ENCODE peak calls at places on chromosome 15, in seven cellular contexts. I is right atrium auricular region, N is GM23248, L is WERI-Rb-1, Y is body of pancreas, K is PC-3, V is uterus. B is an unnamed sample. For H3K27me3 and H3K36me3, the result is how much of the 10 kb centered on the place peaks cover.

GRCh38 chr15:26295331-26295730 is 432.2 kb upstream of the ATP10A start:
- DNase-seq in I (no peak), N (no peak), L (no peak), Y (no peak), K (no peak), V (no peak), B (no peak)

GRCh38 chr15:26453914-26454313 is 319.0 kb downstream of the GABRB3 start:
- DNase-seq in I (no peak), N (no peak), L (no peak), Y (no peak), K (no peak), V (no peak), B (peak)

GRCh38 chr15:73821181-73821580 is 52.2 kb upstream of the TBC1D21 start:
- DNase-seq in I (no peak), N (no peak), L (peak), Y (no peak), K (no peak), V (no peak), B (no peak)

GRCh38 chr15:40094156-40094555 is 14.5 kb downstream of the BMF start:
- DNase-seq in I (no peak), N (no peak), L (no peak), Y (no peak), K (no peak), V (peak), B (no peak)

GRCh38 chr15:77185242-77185785 is 114.4 kb upstream of the TSPAN3 start:
- DNase-seq in I (no peak), N (peak), L (no peak), Y (no peak), K (no peak), V (no peak), B (no peak)

GRCh38 chr15:92636950-92637481 is 18.6 kb downstream of the FAM174B start:
- DNase-seq in I (no peak), N (no peak), L (peak), Y (peak), K (peak), V (peak), B (peak)

GRCh38 chr15:55372701-55373440 is 35.3 kb downstream of the CCPG1 start:
- DNase-seq in I (no peak), N (no peak), L (no peak), Y (no peak), K (no peak), V (no peak), B (no peak)

GRCh38 chr15:74170845-74171578 is 2.5 kb upstream of the ISLR start:
- DNase-seq in I (peak), N (no peak), L (no peak), Y (no peak), K (no peak), V (no peak), B (no peak)

GRCh38 chr15:77497942-77498361 is 77.3 kb downstream of the HMG20A start:
- DNase-seq in I (no peak), N (peak), L (no peak), Y (no peak), K (no peak), V (peak), B (peak)

GRCh38 chr15:42065478-42065877 is 28.9 kb downstream of the PLA2G4D start:
- DNase-seq in I (no peak), N (no peak), L (no peak), Y (no peak), K (no peak), V (no peak), B (no peak)

GRCh38 chr15:25605171-25605570 is 166.3 kb upstream of the UBE3A start:
- DNase-seq in I (no peak), N (no peak), L (no peak), Y (no peak), K (no peak), V (no peak), B (no peak)

GRCh38 chr15:96316953-96317629 is 13.4 kb upstream of the NR2F2 start:
- DNase-seq in I (no peak), N (no peak), L (no peak), Y (no peak), K (peak), V (peak), B (no peak)
- H3K27me3 ChIP-seq in I (under half), N (under half), L (under half), Y (under half), K (under half), V (under half), B (half or more)

GRCh38 chr15:63986185-63986680 is 60.1 kb downstream of the DAPK2 start:
- DNase-seq in I (no peak), N (peak), L (no peak), Y (no peak), K (no peak), V (no peak), B (no peak)
- H3K4me3 ChIP-seq in I (no peak), N (no peak), L (no peak), Y (no peak), K (no peak), V (no peak), B (no peak)

DNA sequence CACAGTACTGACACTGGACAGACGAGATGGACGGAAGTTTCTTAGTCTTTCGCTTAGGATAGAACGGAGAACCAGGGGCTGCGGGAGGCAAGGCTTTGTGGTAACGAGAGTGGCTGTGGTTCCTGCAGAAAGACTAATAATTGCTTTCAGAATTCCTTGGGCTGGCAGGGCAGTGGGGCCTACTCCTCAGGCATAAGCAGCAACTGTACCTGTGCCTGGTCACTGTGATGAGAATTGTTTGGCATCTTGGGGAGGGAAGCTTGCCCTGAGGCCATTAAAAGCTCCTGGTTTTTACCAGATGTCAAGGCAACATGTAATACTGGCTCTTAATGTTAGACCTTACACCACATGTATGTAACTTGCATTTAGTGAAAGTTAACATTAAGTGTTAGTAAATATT is 7.6 kb downstream of the NIPA2 start:
- DNase-seq in I (no peak), N (no peak), L (no peak), Y (no peak), K (no peak), V (no peak), B (no peak)
- H3K36me3 ChIP-seq in I (under half), N (under half), L (half or more), Y (under half), K (under half), V (under half), B (under half)

GRCh38 chr15:66702770-66703539 is 919 bp downstream of the SMAD6 start:
- DNase-seq in I (no peak), N (peak), L (no peak), Y (peak), K (no peak), V (no peak), B (peak)
- H3K27me3 ChIP-seq in I (under half), N (under half), L (under half), Y (under half), K (under half), V (under half), B (under half)

GRCh38 chr15:90840157-90840855 is 28.1 kb upstream of the FURIN start:
- DNase-seq in I (no peak), N (no peak), L (no peak), Y (no peak), K (no peak), V (no peak), B (peak)
- H3K4me3 ChIP-seq in I (no peak), N (no peak), L (no peak), Y (no peak), K (no peak), V (no peak), B (no peak)

GRCh38 chr15:57436166-57436565 is 59.9 kb downstream of the CGNL1 start:
- DNase-seq in I (no peak), N (no peak), L (peak), Y (no peak), K (no peak), V (no peak), B (no peak)
- H3K36me3 ChIP-seq in I (under half), N (under half), L (under half), Y (under half), K (under half), V (under half), B (under half)

DNA sequence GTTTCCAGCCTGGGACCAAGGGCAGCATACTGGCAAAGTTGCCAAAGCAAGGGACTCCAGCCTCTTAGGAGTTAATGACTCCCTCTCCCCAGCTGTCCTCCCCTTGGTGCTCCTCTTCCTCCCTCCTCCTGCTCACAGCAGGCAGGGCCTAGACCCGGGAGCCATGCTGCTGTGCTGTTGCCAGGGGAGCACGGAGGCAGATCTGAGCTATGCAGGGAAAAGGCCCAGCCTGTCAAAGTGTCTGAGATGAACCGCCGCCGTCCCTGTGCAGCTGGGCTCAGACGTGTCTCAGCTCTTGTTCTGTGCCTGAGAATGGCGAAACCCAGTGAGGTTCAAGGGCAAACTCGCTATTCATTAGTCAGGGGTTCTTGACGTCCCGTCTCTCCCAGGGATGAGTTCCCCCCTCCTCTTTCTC is 60.8 kb upstream of the POLG start:
- DNase-seq in I (no peak), N (no peak), L (no peak), Y (no peak), K (no peak), V (no peak), B (no peak)
- H3K27me3 ChIP-seq in I (under half), N (half or more), L (under half), Y (under half), K (under half), V (under half), B (half or more)

DNA sequence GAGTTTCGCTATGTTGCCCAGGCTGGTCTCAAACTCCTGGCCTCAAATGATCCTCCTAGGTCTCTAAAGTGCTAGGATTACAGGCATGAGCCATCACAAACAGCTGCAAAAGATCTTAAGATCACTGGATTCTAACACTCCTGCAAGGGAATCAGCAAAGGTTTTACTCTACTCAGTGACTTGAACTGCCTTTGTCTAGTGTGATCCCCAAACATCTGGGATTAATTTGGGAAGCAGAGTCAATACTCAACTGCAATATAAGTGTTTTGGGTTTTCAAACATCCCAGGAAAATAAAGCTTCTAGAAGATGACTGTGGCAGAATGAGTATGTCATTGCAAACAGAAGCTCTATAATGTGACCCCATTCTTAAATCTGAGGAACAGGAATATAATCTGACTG is 7.2 kb downstream of the SPG21 start:
- DNase-seq in I (no peak), N (peak), L (no peak), Y (no peak), K (no peak), V (no peak), B (no peak)
- H3K4me3 ChIP-seq in I (no peak), N (no peak), L (no peak), Y (no peak), K (no peak), V (no peak), B (no peak)

DNA sequence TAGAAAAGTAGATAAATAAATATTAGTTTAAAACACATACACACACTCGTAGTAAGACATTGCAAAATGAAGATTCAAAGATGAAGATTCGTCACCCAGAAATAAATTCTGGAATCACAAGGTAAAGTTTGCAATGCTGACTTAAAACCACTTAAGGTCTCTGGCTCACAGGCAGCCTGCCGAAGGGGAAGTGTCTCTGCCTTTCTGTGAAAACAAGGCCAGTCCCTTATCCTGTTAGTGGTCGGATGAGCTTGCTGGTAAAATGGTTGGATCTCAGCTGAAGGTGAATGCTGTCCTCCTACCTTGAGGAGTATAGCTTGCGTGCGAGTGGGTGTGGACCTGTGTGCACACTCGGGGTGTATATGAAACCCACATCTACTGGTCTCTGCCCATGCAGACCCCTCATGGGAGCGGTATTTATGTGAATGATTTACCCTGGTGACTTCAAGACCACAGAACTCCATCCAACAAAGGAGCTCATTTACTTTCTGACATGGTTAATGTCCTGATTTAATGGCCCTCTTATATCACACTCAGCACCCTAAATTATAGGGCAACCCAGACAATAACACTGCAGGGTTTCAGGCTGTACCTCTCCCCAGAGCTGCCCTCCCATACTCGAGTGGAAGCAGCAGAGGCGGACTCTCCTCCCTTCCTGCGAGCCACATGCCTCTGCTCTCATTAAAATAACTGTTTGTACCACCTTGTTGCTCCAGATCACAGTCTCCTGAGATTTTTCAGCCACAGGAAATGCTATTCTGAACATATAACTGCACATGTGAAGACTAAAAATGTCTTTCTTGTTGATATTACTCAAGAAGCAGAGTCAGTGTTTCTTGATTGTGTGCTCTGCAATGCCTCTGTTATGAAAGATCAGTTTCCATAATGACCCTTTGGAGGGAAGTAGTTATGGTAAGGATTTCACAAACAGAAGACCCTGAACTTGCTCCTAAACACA is 45.9 kb upstream of the ALDH1A3 start:
- DNase-seq in I (no peak), N (no peak), L (no peak), Y (no peak), K (no peak), V (no peak), B (no peak)
- H3K36me3 ChIP-seq in I (under half), N (under half), L (under half), Y (under half), K (under half), V (under half), B (under half)